ENCODE peak calls at places on chromosomes 6 and 20, in eight cellular contexts. I is IMR-90, U is heart left ventricle, M is transverse colon, Q is body of pancreas, O is vagina, E is tibial nerve, H is stomach. L is an unnamed sample. For H3K4me1, the result is how much of the 10 kb centered on the place peaks cover.

GRCh38 chr6:36968266-36968977 is 13.9 kb downstream of the PI16 start:
- DNase-seq in I (no peak), H (peak), U (no peak), Q (peak), E (peak), M (peak), O (no peak), L (no peak)

GRCh38 chr20:3934628-3935027 is 45.4 kb downstream of the PANK2 start:
- DNase-seq in O (no peak), M (no peak), E (no peak), Q (no peak), U (peak), I (peak), H (no peak), L (peak)

GRCh38 chr20:63653041-63653973 is at the start of gene STMN3:
- DNase-seq in I (peak), E (peak), H (peak), Q (peak), O (no peak), U (peak), M (peak), L (peak)

GRCh38 chr6:10420546-10421507 is 6.0 kb upstream of the TFAP2A start:
- DNase-seq in U (no peak), I (no peak), H (no peak), E (no peak), O (no peak), Q (no peak), M (no peak), L (no peak)

GRCh38 chr6:68533339-68533795 is 101.7 kb upstream of the ADGRB3 start:
- DNase-seq in I (no peak), E (no peak), O (no peak), M (no peak), Q (no peak), U (no peak), H (no peak), L (no peak)

GRCh38 chr6:8080338-8081151 is 16.4 kb upstream of the BLOC1S5 start:
- DNase-seq in Q (no peak), I (peak), U (no peak), E (no peak), M (no peak), H (no peak), O (no peak), L (no peak)

GRCh38 chr6:169671563-169671962 is 30.3 kb downstream of the WDR27 start:
- DNase-seq in U (no peak), Q (no peak), O (peak), I (no peak), M (no peak), E (no peak), H (no peak), L (no peak)

GRCh38 chr6:36289281-36290018 is 19.6 kb downstream of the PNPLA1 start:
- DNase-seq in O (no peak), H (no peak), E (no peak), U (no peak), M (no peak), Q (no peak), I (no peak), L (no peak)

GRCh38 chr6:70652216-70652615 is 15.5 kb upstream of the SMAP1 start:
- DNase-seq in H (no peak), M (no peak), O (no peak), Q (no peak), I (no peak), U (no peak), E (no peak), L (no peak)

GRCh38 chr6:156996265-156996664 is 219.1 kb downstream of the ARID1B start:
- DNase-seq in H (no peak), E (no peak), I (no peak), Q (no peak), M (no peak), O (no peak), U (no peak), L (no peak)

GRCh38 chr20:38338849-38339520 is 7.3 kb upstream of the LBP start:
- DNase-seq in Q (no peak), M (no peak), I (no peak), E (peak), U (no peak), H (no peak), O (no peak), L (no peak)

GRCh38 chr6:23754197-23754596 is 371.8 kb upstream of the NRSN1 start:
- DNase-seq in O (no peak), I (no peak), E (no peak), H (no peak), U (no peak), Q (no peak), M (no peak), L (no peak)
- TF ChIP-seq CTCF in O (no peak), I (no peak), E (no peak), H (no peak), U (peak), Q (no peak), M (peak), L (no peak)

GRCh38 chr20:18465536-18466200 is 1.2 kb downstream of the DZANK1 start:
- DNase-seq in U (no peak), I (no peak), E (no peak), M (no peak), H (no peak), O (no peak), Q (no peak), L (no peak)

GRCh38 chr20:18466894-18467678 is at the start of the genes DZANK1 and POLR3F:
- DNase-seq in Q (peak), M (peak), E (peak), U (peak), H (peak), O (no peak), I (peak), L (peak)

GRCh38 chr20:18466574-18466893 is 296 bp downstream of the DZANK1 start:
- DNase-seq in M (no peak), O (no peak), U (no peak), H (no peak), Q (no peak), I (no peak), E (no peak), L (no peak)
- TF ChIP-seq POLR2A in M (no peak), O (no peak), U (no peak), H (no peak), Q (no peak), I (no peak), E (no peak), L (no peak)

GRCh38 chr20:33991498-33991897 is 2.2 kb upstream of the RALY start:
- DNase-seq in M (no peak), E (no peak), Q (no peak), I (no peak), U (no peak), H (no peak), O (no peak), L (no peak)

GRCh38 chr20:33992145-33992922 is 1.4 kb upstream of the RALY start:
- DNase-seq in I (peak), H (no peak), U (no peak), M (no peak), O (no peak), Q (no peak), E (no peak), L (no peak)

GRCh38 chr20:33993800-33994623 is at the start of gene RALY:
- DNase-seq in E (peak), Q (peak), O (no peak), U (peak), H (peak), M (peak), I (peak), L (peak)

GRCh38 chr20:33994624-33994913 is 858 bp downstream of the RALY start:
- DNase-seq in I (no peak), Q (no peak), O (no peak), H (no peak), M (no peak), U (no peak), E (no peak), L (no peak)

GRCh38 chr20:33992923-33993799 is 550 bp upstream of the RALY start:
- DNase-seq in E (peak), Q (peak), I (peak), H (peak), M (peak), O (peak), U (peak), L (peak)
- H3K4me1 ChIP-seq in E (under half), Q (half or more), I (under half), H (under half), M (half or more), O (under half), U (under half), L (under half)

GRCh38 chr6:34226731-34227586 is 9.7 kb upstream of the HMGA1 start:
- DNase-seq in M (no peak), H (no peak), U (no peak), O (no peak), E (no peak), Q (no peak), I (no peak), L (no peak)
- TF ChIP-seq CTCF in M (no peak), H (no peak), U (no peak), O (no peak), E (no peak), Q (no peak), I (no peak), L (no peak)

L was measured in uterus.